ENCODE peak calls at places on chromosomes 1 and 21, in six cellular contexts. N is MCF 10A, B is myocyte, A is GM10248, I is HS-27A, X is NCI-H510A treated with DMSO at 0.1 percent for 48 hours. V is an unnamed sample.

GRCh38 chr1:97433520-97434175 is 487.2 kb downstream of the DPYD start:
- DNase-seq in N (peak; percentile 72), B (peak; percentile 20), A (no peak), I (peak; percentile 20), X (no peak), V (no peak)

GRCh38 chr1:2133879-2134215 is 60.7 kb downstream of the FAAP20 start:
- DNase-seq in N (no peak), B (no peak), A (no peak), I (no peak), X (no peak), V (no peak)

GRCh38 chr1:115040501-115040900 is 10.9 kb downstream of the TSHB start:
- DNase-seq in N (no peak), B (no peak), A (no peak), I (no peak), X (no peak), V (no peak)

GRCh38 chr1:244050835-244051444 is at the start of gene ZBTB18:
- DNase-seq in N (peak; percentile 26), B (peak; percentile 94), A (no peak), I (no peak), X (peak; percentile 79), V (no peak)

GRCh38 chr1:235984041-235984820 is 80.7 kb downstream of the NID1 start:
- DNase-seq in N (peak; percentile 35), B (peak; percentile 21), A (no peak), I (no peak), X (no peak), V (no peak)

GRCh38 chr1:173295391-173295790 is 88.3 kb upstream of the TNFSF4 start:
- DNase-seq in N (no peak), B (peak; percentile 10), A (no peak), I (no peak), X (no peak), V (no peak)

GRCh38 chr1:205575294-205575885 is 56.4 kb downstream of the ELK4 start:
- DNase-seq in N (no peak), B (no peak), A (no peak), I (no peak), X (no peak), V (no peak)

GRCh38 chr1:217892750-217893149 is 261.6 kb downstream of the SPATA17 start:
- DNase-seq in N (peak; percentile 42), B (no peak), A (no peak), I (no peak), X (no peak), V (no peak)

GRCh38 chr1:198701766-198702539 is 63.1 kb downstream of the PTPRC start:
- DNase-seq in N (no peak), B (no peak), A (no peak), I (no peak), X (peak; percentile 6), V (no peak)

GRCh38 chr21:45988366-45989347 is 7.1 kb downstream of the COL6A1 start:
- DNase-seq in N (no peak), B (no peak), A (no peak), I (no peak), X (no peak), V (no peak)

GRCh38 chr1:178126790-178127189 is 32.9 kb downstream of the RASAL2 start:
- DNase-seq in N (peak; percentile 87), B (peak; percentile 82), A (no peak), I (peak; percentile 66), X (no peak), V (no peak)

GRCh38 chr1:91537281-91538069 is 36.8 kb downstream of the CDC7 start:
- DNase-seq in N (peak; percentile 66), B (no peak), A (no peak), I (no peak), X (no peak), V (no peak)

GRCh38 chr1:2372551-2373490 is 18.5 kb downstream of the MORN1 start:
- DNase-seq in N (peak; percentile 20), B (no peak), A (no peak), I (no peak), X (no peak), V (no peak)

GRCh38 chr21:42039911-42040351 is 29.8 kb upstream of the ZBTB21 start:
- DNase-seq in N (peak; percentile 30), B (peak; percentile 28), A (no peak), I (no peak), X (peak; percentile 15), V (no peak)

GRCh38 chr1:178937770-178938169 is 66.9 kb upstream of the ANGPTL1 start:
- DNase-seq in N (no peak), B (no peak), A (no peak), I (no peak), X (no peak), V (no peak)

GRCh38 chr1:19651141-19651737 is 7.1 kb downstream of the NBL1 start:
- DNase-seq in N (no peak), B (peak; percentile 53), A (peak; percentile 77), I (no peak), X (peak; percentile 84), V (peak; percentile 61)

GRCh38 chr21:42232176-42232825 is 13.4 kb downstream of the ABCG1 start:
- DNase-seq in N (no peak), B (no peak), A (no peak), I (no peak), X (peak; percentile 32), V (no peak)